ENCODE peak calls at places on chromosomes 16 and 17, in eight cellular contexts. D is HCT116, A is breast epithelium, Y is ascending aorta, R is uterus, T is upper lobe of right lung, F is heart right ventricle, L is left ventricle myocardium inferior. K is an unnamed sample.

GRCh38 chr17:43316522-43317142 is 82.2 kb upstream of the ARL4D start:
- DNase-seq in D (no peak), A (no peak), Y (no peak), R (no peak), T (no peak), F (no peak), L (no peak), K (peak; percentile 49)

GRCh38 chr16:11556214-11556819 is 30.4 kb downstream of the LITAF start:
- DNase-seq in D (no peak), A (no peak), Y (no peak), R (no peak), T (no peak), F (no peak), L (no peak), K (no peak)

GRCh38 chr16:49700222-49700927 is 155.5 kb downstream of the ZNF423 start:
- DNase-seq in D (no peak), A (no peak), Y (no peak), R (peak; percentile 75), T (no peak), F (peak; percentile 45), L (peak; percentile 36), K (no peak)

GRCh38 chr16:49564577-49565224 is 191.1 kb downstream of the C16orf78 start:
- DNase-seq in D (no peak), A (no peak), Y (no peak), R (no peak), T (no peak), F (no peak), L (no peak), K (no peak)

GRCh38 chr17:74525781-74526288 is 5.4 kb downstream of the CD300LB start:
- DNase-seq in D (no peak), A (peak; percentile 10), Y (no peak), R (no peak), T (no peak), F (no peak), L (no peak), K (peak; percentile 23)

GRCh38 chr17:47792979-47793378 is 28.6 kb downstream of the OSBPL7 start:
- DNase-seq in D (no peak), A (no peak), Y (no peak), R (no peak), T (peak; percentile 26), F (no peak), L (no peak), K (no peak)

GRCh38 chr17:10149573-10150399 is 48.6 kb downstream of the GAS7 start:
- DNase-seq in D (peak; percentile 46), A (no peak), Y (no peak), R (no peak), T (no peak), F (no peak), L (no peak), K (no peak)

GRCh38 chr17:31052187-31052889 is 42.4 kb upstream of the NF1 start:
- DNase-seq in D (peak; percentile 42), A (peak; percentile 88), Y (peak; percentile 48), R (peak; percentile 35), T (no peak), F (peak; percentile 49), L (peak; percentile 29), K (no peak)

GRCh38 chr17:73068322-73069153 is 23.9 kb downstream of the SLC39A11 start:
- DNase-seq in D (no peak), A (peak; percentile 60), Y (no peak), R (no peak), T (no peak), F (no peak), L (no peak), K (no peak)

GRCh38 chr16:22813223-22813945 is 578 bp upstream of the HS3ST2 start:
- DNase-seq in D (no peak), A (no peak), Y (no peak), R (no peak), T (peak; percentile 67), F (peak; percentile 31), L (peak; percentile 42), K (no peak)

GRCh38 chr17:32697728-32698625 is 178.9 kb downstream of the MYO1D start:
- DNase-seq in D (no peak), A (no peak), Y (no peak), R (no peak), T (no peak), F (no peak), L (no peak), K (no peak)

GRCh38 chr17:57432507-57433277 is 176.4 kb downstream of the MSI2 start:
- DNase-seq in D (no peak), A (no peak), Y (no peak), R (no peak), T (no peak), F (no peak), L (no peak), K (no peak)

GRCh38 chr17:17400566-17401184 is 76.1 kb upstream of the MED9 start:
- DNase-seq in D (no peak), A (no peak), Y (no peak), R (no peak), T (no peak), F (no peak), L (no peak), K (no peak)

GRCh38 chr17:79365836-79366831 is 244.7 kb downstream of the RBFOX3 start:
- DNase-seq in D (no peak), A (no peak), Y (no peak), R (no peak), T (no peak), F (no peak), L (no peak), K (no peak)

GRCh38 chr16:17590711-17591654 is 120.2 kb upstream of the XYLT1 start:
- DNase-seq in D (no peak), A (no peak), Y (no peak), R (no peak), T (no peak), F (no peak), L (no peak), K (no peak)

GRCh38 chr17:82930924-82931695 is 91.3 kb upstream of the ZNF750 start:
- DNase-seq in D (no peak), A (no peak), Y (no peak), R (peak; percentile 16), T (peak; percentile 61), F (no peak), L (peak; percentile 5), K (no peak)

GRCh38 chr16:57536306-57537193 is at the start of gene CCDC102A:
- DNase-seq in D (no peak), A (peak; percentile 27), Y (no peak), R (peak; percentile 49), T (no peak), F (peak; percentile 23), L (peak; percentile 40), K (peak; percentile 58)

GRCh38 chr17:14755002-14755401 is 454.1 kb downstream of the HS3ST3B1 start:
- DNase-seq in D (no peak), A (no peak), Y (no peak), R (no peak), T (no peak), F (no peak), L (no peak), K (no peak)

GRCh38 chr16:11497851-11498289 is 88.8 kb downstream of the LITAF start:
- DNase-seq in D (peak; percentile 92), A (no peak), Y (no peak), R (peak; percentile 72), T (no peak), F (no peak), L (no peak), K (no peak)

GRCh38 chr16:24382929-24383328 is 126.8 kb downstream of the CACNG3 start:
- DNase-seq in D (no peak), A (no peak), Y (no peak), R (no peak), T (no peak), F (no peak), L (no peak), K (no peak)

GRCh38 chr16:56975714-56976113 is 13.6 kb upstream of the NLRC5 start:
- DNase-seq in D (no peak), A (no peak), Y (no peak), R (no peak), T (no peak), F (no peak), L (no peak), K (no peak)

GRCh38 chr16:14562691-14563491 is 67.2 kb downstream of the PARN start:
- DNase-seq in D (no peak), A (no peak), Y (no peak), R (no peak), T (no peak), F (peak; percentile 42), L (no peak), K (no peak)

GRCh38 chr17:2042355-2042929 is 620 bp downstream of the OVCA2 start:
- DNase-seq in D (no peak), A (no peak), Y (no peak), R (no peak), T (no peak), F (no peak), L (no peak), K (no peak)

GRCh38 chr16:62700456-62701280 is 664.4 kb upstream of the CDH8 start:
- DNase-seq in D (no peak), A (no peak), Y (no peak), R (no peak), T (no peak), F (no peak), L (no peak), K (no peak)
- H3K9me3 ChIP-seq in D (peaks cover 11% of the 10 kb centered on the region), A (no peaks in the 10 kb centered on the region), Y (no peaks in the 10 kb centered on the region), R (no peaks in the 10 kb centered on the region), T (no peaks in the 10 kb centered on the region), F (peaks cover 4% of the 10 kb centered on the region), L (peaks cover 4% of the 10 kb centered on the region), K (no peaks in the 10 kb centered on the region)

GRCh38 chr16:10122546-10122945 is 59.7 kb downstream of the GRIN2A start:
- DNase-seq in D (no peak), A (no peak), Y (no peak), R (no peak), T (no peak), F (no peak), L (no peak), K (no peak)
- TF ChIP-seq CTCF in D (peak; percentile 48), A (no peak), Y (peak; percentile 9), R (no peak), T (no peak), F (peak; percentile 29), L (peak; percentile 45), K (no peak)

GRCh38 chr16:35602116-35602515 is 2142.7 kb downstream of the TP53TG3F start:
- DNase-seq in D (no peak), A (no peak), Y (no peak), R (no peak), T (no peak), F (no peak), L (no peak), K (no peak)
- H3K9me3 ChIP-seq in D (no peaks in the 10 kb centered on the region), A (no peaks in the 10 kb centered on the region), Y (no peaks in the 10 kb centered on the region), R (no peaks in the 10 kb centered on the region), T (no peaks in the 10 kb centered on the region), F (no peaks in the 10 kb centered on the region), L (no peaks in the 10 kb centered on the region), K (no peaks in the 10 kb centered on the region)

DNA sequence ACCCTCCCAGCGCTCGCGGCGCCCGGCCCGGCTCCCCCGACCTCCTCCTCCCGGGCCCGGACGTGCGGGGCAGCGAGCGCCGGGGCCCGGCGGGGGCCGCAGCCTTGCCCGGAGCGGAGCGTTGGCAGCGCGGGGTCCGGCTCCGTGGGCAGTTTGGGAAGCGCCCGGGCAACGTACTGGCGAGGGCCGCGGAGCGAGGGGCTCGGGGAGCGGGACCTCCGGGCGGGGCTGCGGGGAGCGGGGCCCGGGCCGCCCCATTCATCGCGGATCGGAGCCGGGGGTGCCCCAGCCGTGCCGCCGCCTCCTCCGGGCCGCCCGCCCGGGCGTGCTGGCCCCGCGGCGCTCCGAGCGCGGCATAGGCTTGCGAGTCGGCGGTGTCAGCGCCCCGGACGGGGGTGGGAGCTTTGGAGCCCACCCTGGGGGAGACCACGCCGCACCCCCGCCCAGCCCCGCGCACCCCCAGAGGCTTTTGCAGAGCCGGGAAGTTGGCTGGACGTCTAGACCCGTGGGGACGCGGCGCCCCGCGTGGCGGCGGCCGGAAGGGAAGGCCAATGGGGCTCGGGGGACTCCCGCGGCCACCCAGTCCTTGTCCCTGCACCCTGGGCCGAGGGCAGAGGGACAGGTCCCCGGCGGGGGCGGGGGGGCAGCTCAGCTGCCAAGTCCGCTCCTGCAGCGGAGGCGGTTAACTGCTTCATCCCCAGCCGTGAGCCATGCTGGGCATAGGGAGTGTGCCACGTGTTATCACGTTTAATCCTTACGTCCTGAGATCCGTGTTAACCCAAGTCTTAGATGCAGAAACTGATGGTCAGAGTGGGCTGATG is 852 bp downstream of the ZNF469 start:
- DNase-seq in D (peak; percentile 28), A (no peak), Y (no peak), R (peak; percentile 51), T (peak; percentile 76), F (no peak), L (peak; percentile 46), K (no peak)
- TF ChIP-seq CTCF in D (peak; percentile 65), A (no peak), Y (peak; percentile 68), R (peak; percentile 46), T (peak; percentile 54), F (peak; percentile 58), L (peak; percentile 62), K (no peak)

K was measured in CD8-positive, alpha-beta T cell.